ENCODE peak calls at places on chromosomes 7 and 10, in six cellular contexts. H is endothelial cell of umbilical vein, O is K562, P is H1, S is A549, U is HepG2. X is an unnamed sample.

GRCh38 chr7:144594580-144594979 is 191.1 kb upstream of the NOBOX start:
- DNase-seq in U (no peak), H (no peak), O (no peak), P (no peak), S (no peak), X (no peak)

GRCh38 chr7:33959676-33960075 is 54.3 kb downstream of the BMPER start:
- DNase-seq in H (no peak), S (no peak), U (no peak), P (no peak), O (no peak), X (no peak)

GRCh38 chr7:107262857-107263256 is 94.1 kb downstream of the HBP1 start:
- DNase-seq in O (no peak), P (no peak), S (no peak), H (no peak), U (no peak), X (no peak)

GRCh38 chr7:125059861-125060456 is 130.3 kb upstream of the POT1 start:
- DNase-seq in S (no peak), U (no peak), H (peak), O (no peak), P (no peak), X (no peak)

GRCh38 chr7:121633186-121633585 is 237.1 kb upstream of the FAM3C start:
- DNase-seq in O (no peak), H (no peak), S (no peak), U (no peak), P (no peak), X (no peak)

GRCh38 chr10:24196426-24197039 is 12.4 kb upstream of the KIAA1217 start:
- DNase-seq in H (peak), P (peak), O (peak), S (peak), U (peak), X (peak)

GRCh38 chr10:24603333-24603732 is 120.4 kb downstream of the ARHGAP21 start:
- DNase-seq in P (no peak), H (no peak), U (no peak), S (peak), O (no peak), X (no peak)

GRCh38 chr10:52216852-52217251 is 97.2 kb upstream of the DKK1 start:
- DNase-seq in P (no peak), S (no peak), U (no peak), O (no peak), H (peak), X (no peak)

GRCh38 chr10:60410970-60411369 is 21.3 kb upstream of the ANK3 start:
- DNase-seq in P (no peak), O (no peak), U (no peak), S (no peak), H (no peak), X (no peak)

GRCh38 chr7:22109761-22110160 is 164.1 kb upstream of the CDCA7L start:
- DNase-seq in P (no peak), H (no peak), O (peak), S (peak), U (peak), X (peak)

GRCh38 chr7:60706-61105 is 131.7 kb upstream of the FAM20C start:
- DNase-seq in H (no peak), O (no peak), U (no peak), P (no peak), S (no peak), X (no peak)

GRCh38 chr10:36114913-36115312 is 472.8 kb upstream of the FZD8 start:
- DNase-seq in O (no peak), S (peak), U (no peak), H (no peak), P (no peak), X (no peak)

GRCh38 chr10:105188737-105189463 is 547.8 kb downstream of the SORCS3 start:
- DNase-seq in S (peak), U (peak), O (no peak), P (no peak), H (no peak), X (no peak)
- TF ChIP-seq JUN in S (no peak), U (no peak), O (no peak), P (no peak), H (no peak), X (no peak)

DNA sequence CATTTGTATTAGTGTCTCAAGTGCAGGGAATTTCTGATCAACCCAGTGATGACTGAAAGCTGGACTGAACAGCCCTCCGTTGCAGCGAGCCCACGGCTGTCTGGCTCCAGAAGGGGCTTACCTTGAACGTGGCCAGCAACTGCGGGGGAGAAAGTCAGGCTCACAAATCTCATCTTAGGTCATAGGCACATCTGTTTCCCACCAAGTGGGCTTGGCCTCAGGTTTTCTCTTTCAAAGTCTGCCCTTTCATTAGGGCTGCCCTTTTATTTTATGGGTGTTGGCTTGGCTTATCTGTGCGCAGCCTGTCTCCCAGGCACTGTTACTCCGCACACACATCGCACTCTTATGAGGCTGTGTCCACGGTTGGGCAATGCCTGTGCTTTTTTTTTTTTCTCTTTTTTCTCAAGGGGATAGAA is 178.0 kb downstream of the JCAD start:
- DNase-seq in U (no peak), P (no peak), O (no peak), S (no peak), H (no peak), X (no peak)
- TF ChIP-seq JUN in U (no peak), P (no peak), O (no peak), S (no peak), H (no peak), X (no peak)

DNA sequence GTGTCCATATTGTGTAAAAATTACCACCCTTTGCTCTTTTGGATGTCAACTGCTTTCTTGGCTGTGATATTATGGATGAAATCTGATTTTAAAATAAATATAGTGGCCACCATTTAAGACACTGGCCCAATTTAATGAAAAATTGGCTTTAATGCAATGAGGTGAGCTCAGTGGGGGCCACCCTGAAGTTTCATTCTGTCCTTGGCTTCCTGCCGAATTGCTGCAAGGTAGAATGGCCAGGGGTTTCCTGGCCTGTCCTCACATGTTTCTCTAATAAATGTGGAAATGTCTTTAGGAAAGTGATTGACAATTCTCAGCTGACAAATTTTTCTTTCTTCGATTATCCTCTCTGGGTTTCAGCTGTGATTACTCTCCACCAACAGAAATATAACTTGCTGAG is 36.0 kb downstream of the DYNC1I1 start:
- DNase-seq in S (no peak), H (no peak), U (no peak), P (no peak), O (no peak), X (no peak)
- TF ChIP-seq JUN in S (no peak), H (no peak), U (no peak), P (no peak), O (no peak), X (no peak)

GRCh38 chr7:47180268-47180826 is 401.6 kb downstream of the TNS3 start:
- DNase-seq in S (peak), H (peak), O (peak), U (peak), P (no peak), X (peak)
- TF ChIP-seq JUN in S (no peak), H (no peak), O (no peak), U (no peak), P (no peak), X (no peak)

GRCh38 chr10:3468919-3469638 is 296.5 kb upstream of the PITRM1 start:
- DNase-seq in H (peak), P (no peak), O (no peak), U (no peak), S (peak), X (no peak)

GRCh38 chr10:3467052-3467906 is 294.7 kb upstream of the PITRM1 start:
- DNase-seq in P (peak), H (peak), S (peak), U (no peak), O (no peak), X (peak)

GRCh38 chr10:3464760-3465405 is 292.3 kb upstream of the PITRM1 start:
- DNase-seq in U (no peak), O (no peak), S (no peak), H (no peak), P (no peak), X (no peak)

GRCh38 chr10:3469639-3470020 is 297.0 kb upstream of the PITRM1 start:
- DNase-seq in H (no peak), U (no peak), S (no peak), O (no peak), P (no peak), X (no peak)

GRCh38 chr10:3465406-3465891 is 292.9 kb upstream of the PITRM1 start:
- DNase-seq in S (no peak), U (no peak), H (peak), O (no peak), P (no peak), X (no peak)
- TF ChIP-seq JUN in S (no peak), U (no peak), H (no peak), O (no peak), P (no peak), X (no peak)